ENCODE peak calls at places on chromosomes 4 and X, in five cellular contexts. G is D341Med, W is fibroblast of the aortic adventitia, S is HTR-8/SVneo, C is Peyer's patch. P is an unnamed sample.

GRCh38 chr4:7547368-7548040 is 112.8 kb upstream of the PSAPL1 start:
- DNase-seq in G (no peak), W (no peak), S (no peak), C (no peak), P (no peak)

GRCh38 chr4:11650801-11651596 is 222.3 kb upstream of the HS3ST1 start:
- DNase-seq in G (no peak), W (peak; percentile 43), S (no peak), C (no peak), P (peak; percentile 63)

GRCh38 chr4:159564615-159565014 is 461.7 kb downstream of the RAPGEF2 start:
- DNase-seq in G (no peak), W (no peak), S (no peak), C (no peak), P (no peak)

GRCh38 chr4:185343726-185344581 is 51.8 kb downstream of the LRP2BP start:
- DNase-seq in G (no peak), W (peak; percentile 78), S (no peak), C (no peak), P (peak; percentile 60)

GRCh38 chr4:116866116-116866515 is 219.3 kb downstream of the TRAM1L1 start:
- DNase-seq in G (no peak), W (no peak), S (no peak), C (no peak), P (peak; percentile 41)

GRCh38 chr4:152935138-152935537 is 985 bp upstream of the FHDC1 start:
- DNase-seq in G (no peak), W (no peak), S (no peak), C (peak; percentile 69), P (no peak)

GRCh38 chr4:3828546-3828945 is 62.4 kb downstream of the ADRA2C start:
- DNase-seq in G (no peak), W (no peak), S (no peak), C (no peak), P (no peak)

GRCh38 chr4:84243685-84244084 is 255.4 kb downstream of the NKX6-1 start:
- DNase-seq in G (no peak), W (no peak), S (no peak), C (no peak), P (no peak)

GRCh38 chrX:41084044-41084359 is 1.2 kb upstream of the USP9X start:
- DNase-seq in G (no peak), W (no peak), S (no peak), C (no peak), P (no peak)

GRCh38 chr4:1039493-1040343 is 28.3 kb downstream of the FGFRL1 start:
- DNase-seq in G (no peak), W (peak; percentile 63), S (no peak), C (no peak), P (no peak)

GRCh38 chrX:21658152-21658737 is at the start of gene KLHL34:
- DNase-seq in G (no peak), W (no peak), S (no peak), C (peak; percentile 58), P (no peak)

GRCh38 chr4:118942465-118942864 is 53.8 kb downstream of the SYNPO2 start:
- DNase-seq in G (no peak), W (no peak), S (no peak), C (no peak), P (no peak)

GRCh38 chrX:131828482-131828881 is 194.6 kb upstream of the STK26 start:
- DNase-seq in G (no peak), W (no peak), S (no peak), C (no peak), P (no peak)

GRCh38 chr4:53043900-53044650 is 182.0 kb downstream of the RASL11B start:
- DNase-seq in G (peak; percentile 36), W (no peak), S (no peak), C (no peak), P (no peak)

GRCh38 chr4:142405021-142405991 is 440.8 kb downstream of the INPP4B start:
- DNase-seq in G (no peak), W (peak; percentile 83), S (peak; percentile 19), C (peak; percentile 52), P (peak; percentile 76)

GRCh38 chr4:168766537-168767316 is 243.3 kb downstream of the CBR4 start:
- DNase-seq in G (no peak), W (peak; percentile 84), S (peak; percentile 69), C (no peak), P (peak; percentile 92)

GRCh38 chr4:40629401-40630334 is at the start of gene RBM47:
- DNase-seq in G (no peak), W (peak; percentile 68), S (peak; percentile 47), C (peak; percentile 86), P (peak; percentile 48)

GRCh38 chr4:139913995-139914394 is 240.0 kb downstream of the MAML3 start:
- DNase-seq in G (no peak), W (peak; percentile 81), S (no peak), C (no peak), P (peak; percentile 78)

GRCh38 chr4:82773049-82773448 is 25.5 kb downstream of the SCD5 start:
- DNase-seq in G (no peak), W (no peak), S (no peak), C (no peak), P (no peak)

GRCh38 chr4:186932631-186933150 is 209.0 kb upstream of the FAT1 start:
- DNase-seq in G (no peak), W (no peak), S (no peak), C (no peak), P (peak; percentile 96)

GRCh38 chrX:17584248-17584681 is 153.0 kb upstream of the SCML1 start:
- DNase-seq in G (no peak), W (peak; percentile 62), S (no peak), C (no peak), P (peak; percentile 80)

GRCh38 chr4:119690871-119691270 is 62.3 kb upstream of the PDE5A start:
- DNase-seq in G (no peak), W (no peak), S (no peak), C (no peak), P (no peak)

GRCh38 chrX:78383594-78383993 is 56.2 kb upstream of the CYSLTR1 start:
- DNase-seq in G (no peak), W (no peak), S (no peak), C (no peak), P (no peak)

GRCh38 chr4:40316782-40317635 is 18.1 kb upstream of the CHRNA9 start:
- DNase-seq in G (peak; percentile 77), W (peak; percentile 98), S (peak; percentile 64), C (peak; percentile 67), P (peak; percentile 93)

GRCh38 chr4:37977471-37978452 is 17.6 kb downstream of the PTTG2 start:
- DNase-seq in G (peak; percentile 71), W (peak; percentile 59), S (peak; percentile 64), C (peak; percentile 81), P (peak; percentile 32)

GRCh38 chr4:138639018-138639876 is 376.3 kb upstream of the NOCT start:
- DNase-seq in G (no peak), W (peak; percentile 58), S (no peak), C (no peak), P (peak; percentile 57)

GRCh38 chr4:61619528-61619927 is 419.4 kb downstream of the ADGRL3 start:
- DNase-seq in G (peak; percentile 22), W (no peak), S (no peak), C (no peak), P (no peak)

GRCh38 chr4:24582235-24582863 is 2.0 kb downstream of the DHX15 start:
- DNase-seq in G (no peak), W (no peak), S (no peak), C (no peak), P (no peak)

GRCh38 chr4:99927566-99927965 is 18.9 kb downstream of the DNAJB14 start:
- DNase-seq in G (no peak), W (peak; percentile 26), S (no peak), C (no peak), P (no peak)

GRCh38 chrX:30888526-30889146 is 418 bp downstream of the TAB3 start:
- DNase-seq in G (peak; percentile 56), W (peak; percentile 11), S (no peak), C (no peak), P (peak; percentile 4)

GRCh38 chr4:116489739-116490138 is 595.6 kb downstream of the TRAM1L1 start:
- DNase-seq in G (no peak), W (no peak), S (no peak), C (no peak), P (no peak)

P was measured in astrocyte.